ENCODE peak calls at places on chromosomes 13 and 19, in seven cellular contexts. One of them, this sample, is unnamed.

GRCh38 chr13:21616880-21617279 is 12.9 kb upstream of the MICU2 start:
- DNase-seq in aorta: no peak
- DNase-seq in activated naive CD4-positive, alpha-beta T cell treated with anti-CD3 and anti-CD28 coated beads, Interleukin-2, amount 50 U/mL, for 16 hours: no peak
- DNase-seq in kidney glomerular epithelial cell: peak; percentile 7
- DNase-seq in NAMALWA: no peak
- DNase-seq in astrocyte of the spinal cord: no peak
- DNase-seq in brain microvascular endothelial cell: no peak
- DNase-seq in this sample: peak; percentile 30

GRCh38 chr19:16868423-16869130 is 20.2 kb upstream of the F2RL3 start:
- DNase-seq in activated naive CD4-positive, alpha-beta T cell treated with anti-CD3 and anti-CD28 coated beads, Interleukin-2, amount 50 U/mL, for 16 hours: no peak
- DNase-seq in aorta: no peak
- DNase-seq in kidney glomerular epithelial cell: no peak
- DNase-seq in NAMALWA: no peak
- DNase-seq in brain microvascular endothelial cell: no peak
- DNase-seq in astrocyte of the spinal cord: no peak
- DNase-seq in this sample: no peak

GRCh38 chr19:18093439-18094161 is 4.0 kb upstream of the MAST3 start:
- DNase-seq in activated naive CD4-positive, alpha-beta T cell treated with anti-CD3 and anti-CD28 coated beads, Interleukin-2, amount 50 U/mL, for 16 hours: no peak
- DNase-seq in brain microvascular endothelial cell: peak; percentile 18
- DNase-seq in kidney glomerular epithelial cell: no peak
- DNase-seq in NAMALWA: peak; percentile 53
- DNase-seq in aorta: no peak
- DNase-seq in astrocyte of the spinal cord: no peak
- DNase-seq in this sample: peak; percentile 47

GRCh38 chr19:1400281-1401137 is 833 bp downstream of the GAMT start:
- DNase-seq in brain microvascular endothelial cell: no peak
- DNase-seq in activated naive CD4-positive, alpha-beta T cell treated with anti-CD3 and anti-CD28 coated beads, Interleukin-2, amount 50 U/mL, for 16 hours: no peak
- DNase-seq in astrocyte of the spinal cord: no peak
- DNase-seq in kidney glomerular epithelial cell: no peak
- DNase-seq in NAMALWA: peak; percentile 39
- DNase-seq in aorta: no peak
- DNase-seq in this sample: peak; percentile 74

GRCh38 chr13:49395416-49396277 is 48.2 kb downstream of the CAB39L start:
- DNase-seq in activated naive CD4-positive, alpha-beta T cell treated with anti-CD3 and anti-CD28 coated beads, Interleukin-2, amount 50 U/mL, for 16 hours: no peak
- DNase-seq in kidney glomerular epithelial cell: no peak
- DNase-seq in aorta: peak; percentile 63
- DNase-seq in brain microvascular endothelial cell: no peak
- DNase-seq in NAMALWA: no peak
- DNase-seq in astrocyte of the spinal cord: no peak
- DNase-seq in this sample: no peak

GRCh38 chr13:76937416-76937815 is 10.9 kb upstream of the ACOD1 start:
- DNase-seq in astrocyte of the spinal cord: peak; percentile 96
- DNase-seq in aorta: peak; percentile 61
- DNase-seq in kidney glomerular epithelial cell: peak; percentile 86
- DNase-seq in NAMALWA: no peak
- DNase-seq in activated naive CD4-positive, alpha-beta T cell treated with anti-CD3 and anti-CD28 coated beads, Interleukin-2, amount 50 U/mL, for 16 hours: no peak
- DNase-seq in brain microvascular endothelial cell: peak; percentile 96
- DNase-seq in this sample: peak; percentile 20

GRCh38 chr19:38946229-38947010 is 15.7 kb downstream of the MRPS12 start:
- DNase-seq in astrocyte of the spinal cord: no peak
- DNase-seq in activated naive CD4-positive, alpha-beta T cell treated with anti-CD3 and anti-CD28 coated beads, Interleukin-2, amount 50 U/mL, for 16 hours: no peak
- DNase-seq in NAMALWA: peak; percentile 16
- DNase-seq in brain microvascular endothelial cell: no peak
- DNase-seq in aorta: no peak
- DNase-seq in kidney glomerular epithelial cell: no peak
- DNase-seq in this sample: no peak

GRCh38 chr19:47231215-47232054 is 436 bp upstream of the BBC3 start:
- DNase-seq in aorta: peak; percentile 94
- DNase-seq in kidney glomerular epithelial cell: peak; percentile 61
- DNase-seq in brain microvascular endothelial cell: peak; percentile 83
- DNase-seq in NAMALWA: peak; percentile 86
- DNase-seq in astrocyte of the spinal cord: peak; percentile 92
- DNase-seq in activated naive CD4-positive, alpha-beta T cell treated with anti-CD3 and anti-CD28 coated beads, Interleukin-2, amount 50 U/mL, for 16 hours: peak; percentile 91
- DNase-seq in this sample: peak; percentile 93

GRCh38 chr19:1852294-1852646 is 4.0 kb upstream of the REXO1 start:
- DNase-seq in aorta: no peak
- DNase-seq in astrocyte of the spinal cord: no peak
- DNase-seq in kidney glomerular epithelial cell: no peak
- DNase-seq in brain microvascular endothelial cell: no peak
- DNase-seq in activated naive CD4-positive, alpha-beta T cell treated with anti-CD3 and anti-CD28 coated beads, Interleukin-2, amount 50 U/mL, for 16 hours: peak; percentile 45
- DNase-seq in NAMALWA: no peak
- DNase-seq in this sample: no peak

GRCh38 chr13:58960909-58961308 is 1202.8 kb downstream of the DIAPH3 start:
- DNase-seq in aorta: no peak
- DNase-seq in NAMALWA: peak; percentile 41
- DNase-seq in brain microvascular endothelial cell: no peak
- DNase-seq in astrocyte of the spinal cord: peak; percentile 48
- DNase-seq in activated naive CD4-positive, alpha-beta T cell treated with anti-CD3 and anti-CD28 coated beads, Interleukin-2, amount 50 U/mL, for 16 hours: no peak
- DNase-seq in kidney glomerular epithelial cell: no peak
- DNase-seq in this sample: peak; percentile 31

GRCh38 chr13:77595166-77595810 is 59.8 kb downstream of the SCEL start:
- DNase-seq in astrocyte of the spinal cord: no peak
- DNase-seq in kidney glomerular epithelial cell: no peak
- DNase-seq in aorta: no peak
- DNase-seq in brain microvascular endothelial cell: no peak
- DNase-seq in NAMALWA: no peak
- DNase-seq in activated naive CD4-positive, alpha-beta T cell treated with anti-CD3 and anti-CD28 coated beads, Interleukin-2, amount 50 U/mL, for 16 hours: no peak
- DNase-seq in this sample: no peak

GRCh38 chr19:42110658-42111057 is 21.6 kb downstream of the POU2F2 start:
- DNase-seq in NAMALWA: no peak
- DNase-seq in kidney glomerular epithelial cell: no peak
- DNase-seq in astrocyte of the spinal cord: no peak
- DNase-seq in brain microvascular endothelial cell: no peak
- DNase-seq in aorta: no peak
- DNase-seq in activated naive CD4-positive, alpha-beta T cell treated with anti-CD3 and anti-CD28 coated beads, Interleukin-2, amount 50 U/mL, for 16 hours: no peak
- DNase-seq in this sample: no peak

GRCh38 chr13:112056739-112057433 is 10.1 kb upstream of the SOX1 start:
- DNase-seq in activated naive CD4-positive, alpha-beta T cell treated with anti-CD3 and anti-CD28 coated beads, Interleukin-2, amount 50 U/mL, for 16 hours: no peak
- DNase-seq in kidney glomerular epithelial cell: no peak
- DNase-seq in astrocyte of the spinal cord: no peak
- DNase-seq in aorta: no peak
- DNase-seq in brain microvascular endothelial cell: no peak
- DNase-seq in NAMALWA: no peak
- DNase-seq in this sample: no peak

GRCh38 chr13:39820606-39821005 is 165.1 kb downstream of the COG6 start:
- DNase-seq in activated naive CD4-positive, alpha-beta T cell treated with anti-CD3 and anti-CD28 coated beads, Interleukin-2, amount 50 U/mL, for 16 hours: no peak
- DNase-seq in brain microvascular endothelial cell: no peak
- DNase-seq in kidney glomerular epithelial cell: no peak
- DNase-seq in aorta: no peak
- DNase-seq in astrocyte of the spinal cord: no peak
- DNase-seq in NAMALWA: no peak
- DNase-seq in this sample: no peak

GRCh38 chr19:3097442-3097871 is 3.3 kb downstream of the GNA11 start:
- DNase-seq in aorta: no peak
- DNase-seq in activated naive CD4-positive, alpha-beta T cell treated with anti-CD3 and anti-CD28 coated beads, Interleukin-2, amount 50 U/mL, for 16 hours: no peak
- DNase-seq in NAMALWA: no peak
- DNase-seq in astrocyte of the spinal cord: no peak
- DNase-seq in kidney glomerular epithelial cell: no peak
- DNase-seq in brain microvascular endothelial cell: no peak
- DNase-seq in this sample: no peak

GRCh38 chr19:6536138-6536671 is 5.4 kb downstream of the TNFSF9 start:
- DNase-seq in activated naive CD4-positive, alpha-beta T cell treated with anti-CD3 and anti-CD28 coated beads, Interleukin-2, amount 50 U/mL, for 16 hours: peak; percentile 59
- DNase-seq in aorta: peak; percentile 71
- DNase-seq in brain microvascular endothelial cell: peak; percentile 27
- DNase-seq in NAMALWA: peak; percentile 100
- DNase-seq in kidney glomerular epithelial cell: no peak
- DNase-seq in astrocyte of the spinal cord: peak; percentile 13
- DNase-seq in this sample: peak; percentile 14

GRCh38 chr13:48583859-48584311 is 51.0 kb upstream of the RCBTB2 start:
- DNase-seq in brain microvascular endothelial cell: no peak
- DNase-seq in kidney glomerular epithelial cell: no peak
- DNase-seq in aorta: no peak
- DNase-seq in activated naive CD4-positive, alpha-beta T cell treated with anti-CD3 and anti-CD28 coated beads, Interleukin-2, amount 50 U/mL, for 16 hours: no peak
- DNase-seq in astrocyte of the spinal cord: no peak
- DNase-seq in NAMALWA: no peak
- DNase-seq in this sample: no peak

GRCh38 chr13:112619730-112620639 is 32.0 kb upstream of the TUBGCP3 start:
- DNase-seq in activated naive CD4-positive, alpha-beta T cell treated with anti-CD3 and anti-CD28 coated beads, Interleukin-2, amount 50 U/mL, for 16 hours: no peak
- DNase-seq in astrocyte of the spinal cord: peak; percentile 25
- DNase-seq in NAMALWA: peak; percentile 53
- DNase-seq in brain microvascular endothelial cell: no peak
- DNase-seq in kidney glomerular epithelial cell: peak; percentile 4
- DNase-seq in aorta: no peak
- DNase-seq in this sample: peak; percentile 82

GRCh38 chr13:60162096-60162495 is 1.6 kb downstream of the DIAPH3 start:
- DNase-seq in kidney glomerular epithelial cell: peak; percentile 78
- DNase-seq in aorta: no peak
- DNase-seq in NAMALWA: no peak
- DNase-seq in astrocyte of the spinal cord: peak; percentile 29
- DNase-seq in brain microvascular endothelial cell: no peak
- DNase-seq in activated naive CD4-positive, alpha-beta T cell treated with anti-CD3 and anti-CD28 coated beads, Interleukin-2, amount 50 U/mL, for 16 hours: no peak
- DNase-seq in this sample: no peak

GRCh38 chr13:96119921-96120320 is 30.0 kb downstream of the HS6ST3 start:
- DNase-seq in brain microvascular endothelial cell: no peak
- DNase-seq in aorta: no peak
- DNase-seq in astrocyte of the spinal cord: no peak
- DNase-seq in kidney glomerular epithelial cell: no peak
- DNase-seq in activated naive CD4-positive, alpha-beta T cell treated with anti-CD3 and anti-CD28 coated beads, Interleukin-2, amount 50 U/mL, for 16 hours: no peak
- DNase-seq in NAMALWA: no peak
- DNase-seq in this sample: no peak

GRCh38 chr19:44202470-44202869 is 9.9 kb upstream of the ZNF227 start:
- DNase-seq in aorta: no peak
- DNase-seq in kidney glomerular epithelial cell: no peak
- DNase-seq in brain microvascular endothelial cell: peak; percentile 4
- DNase-seq in activated naive CD4-positive, alpha-beta T cell treated with anti-CD3 and anti-CD28 coated beads, Interleukin-2, amount 50 U/mL, for 16 hours: no peak
- DNase-seq in astrocyte of the spinal cord: no peak
- DNase-seq in NAMALWA: no peak
- DNase-seq in this sample: no peak

GRCh38 chr19:27660428-27660827 is 1552.5 kb downstream of the UQCRFS1 start:
- DNase-seq in activated naive CD4-positive, alpha-beta T cell treated with anti-CD3 and anti-CD28 coated beads, Interleukin-2, amount 50 U/mL, for 16 hours: no peak
- DNase-seq in brain microvascular endothelial cell: no peak
- DNase-seq in NAMALWA: no peak
- DNase-seq in kidney glomerular epithelial cell: no peak
- DNase-seq in aorta: no peak
- DNase-seq in astrocyte of the spinal cord: no peak
- DNase-seq in this sample: no peak

GRCh38 chr19:41626877-41627276 is at the start of gene CEACAM4:
- DNase-seq in activated naive CD4-positive, alpha-beta T cell treated with anti-CD3 and anti-CD28 coated beads, Interleukin-2, amount 50 U/mL, for 16 hours: no peak
- DNase-seq in astrocyte of the spinal cord: no peak
- DNase-seq in kidney glomerular epithelial cell: no peak
- DNase-seq in aorta: peak; percentile 72
- DNase-seq in brain microvascular endothelial cell: no peak
- DNase-seq in NAMALWA: no peak
- DNase-seq in this sample: no peak